ENCODE peak calls at places on chromosomes 7 and 10, in nine cellular contexts. One of them, this sample, is unnamed.

GRCh38 chr7:76260171-76260703 is 42.2 kb upstream of the HSPB1 start:
- DNase-seq in astrocyte: no peak
- DNase-seq in GM12878: no peak
- DNase-seq in GM23248: peak
- DNase-seq in fibroblast of lung: no peak
- DNase-seq in PC-3: peak
- DNase-seq in hepatocyte: peak
- DNase-seq in MM.1S: no peak
- DNase-seq in GM23338: peak
- DNase-seq in this sample: no peak

GRCh38 chr7:139725843-139726484 is 51.8 kb downstream of the HIPK2 start:
- DNase-seq in astrocyte: no peak
- DNase-seq in GM12878: no peak
- DNase-seq in GM23248: no peak
- DNase-seq in fibroblast of lung: no peak
- DNase-seq in PC-3: no peak
- DNase-seq in hepatocyte: no peak
- DNase-seq in MM.1S: no peak
- DNase-seq in GM23338: no peak
- DNase-seq in this sample: no peak

GRCh38 chr10:3898821-3899220 is 113.8 kb upstream of the KLF6 start:
- DNase-seq in astrocyte: no peak
- DNase-seq in GM12878: no peak
- DNase-seq in GM23248: no peak
- DNase-seq in fibroblast of lung: no peak
- DNase-seq in PC-3: peak
- DNase-seq in hepatocyte: no peak
- DNase-seq in MM.1S: peak
- DNase-seq in GM23338: no peak
- DNase-seq in this sample: peak

GRCh38 chr10:124185074-124185473 is 91.7 kb upstream of the CHST15 start:
- DNase-seq in astrocyte: no peak
- DNase-seq in GM12878: no peak
- DNase-seq in GM23248: no peak
- DNase-seq in fibroblast of lung: no peak
- DNase-seq in PC-3: no peak
- DNase-seq in hepatocyte: no peak
- DNase-seq in MM.1S: no peak
- DNase-seq in GM23338: no peak
- DNase-seq in this sample: peak

GRCh38 chr7:39587393-39587792 is 21.2 kb downstream of the YAE1 start:
- DNase-seq in astrocyte: peak
- DNase-seq in GM12878: no peak
- DNase-seq in GM23248: peak
- DNase-seq in fibroblast of lung: peak
- DNase-seq in PC-3: peak
- DNase-seq in hepatocyte: no peak
- DNase-seq in MM.1S: no peak
- DNase-seq in GM23338: no peak
- DNase-seq in this sample: peak

GRCh38 chr7:151494569-151495284 is 25.0 kb downstream of the RHEB start:
- DNase-seq in astrocyte: peak
- DNase-seq in GM12878: no peak
- DNase-seq in GM23248: no peak
- DNase-seq in fibroblast of lung: no peak
- DNase-seq in PC-3: peak
- DNase-seq in hepatocyte: no peak
- DNase-seq in MM.1S: no peak
- DNase-seq in GM23338: no peak
- DNase-seq in this sample: no peak

GRCh38 chr10:70799124-70799523 is 13.9 kb upstream of the TBATA start:
- DNase-seq in astrocyte: peak
- DNase-seq in GM12878: no peak
- DNase-seq in GM23248: peak
- DNase-seq in fibroblast of lung: no peak
- DNase-seq in PC-3: no peak
- DNase-seq in hepatocyte: no peak
- DNase-seq in MM.1S: no peak
- DNase-seq in GM23338: no peak
- DNase-seq in this sample: peak

GRCh38 chr10:97020452-97021400 is 165.0 kb downstream of the SLIT1 start:
- DNase-seq in astrocyte: no peak
- DNase-seq in GM12878: no peak
- DNase-seq in GM23248: no peak
- DNase-seq in fibroblast of lung: no peak
- DNase-seq in PC-3: no peak
- DNase-seq in hepatocyte: no peak
- DNase-seq in MM.1S: no peak
- DNase-seq in GM23338: no peak
- DNase-seq in this sample: no peak

GRCh38 chr10:76763360-76763759 is 874.2 kb downstream of the KCNMA1 start:
- DNase-seq in astrocyte: no peak
- DNase-seq in GM12878: no peak
- DNase-seq in GM23248: no peak
- DNase-seq in fibroblast of lung: peak
- DNase-seq in PC-3: no peak
- DNase-seq in hepatocyte: no peak
- DNase-seq in MM.1S: no peak
- DNase-seq in GM23338: no peak
- DNase-seq in this sample: peak

GRCh38 chr10:67612577-67613537 is 83.1 kb downstream of the CTNNA3 start:
- DNase-seq in astrocyte: peak
- DNase-seq in GM12878: peak
- DNase-seq in GM23248: peak
- DNase-seq in fibroblast of lung: peak
- DNase-seq in PC-3: peak
- DNase-seq in hepatocyte: no peak
- DNase-seq in MM.1S: peak
- DNase-seq in GM23338: no peak
- DNase-seq in this sample: peak

GRCh38 chr10:79034271-79034876 is 34.4 kb upstream of the ZMIZ1 start:
- DNase-seq in astrocyte: no peak
- DNase-seq in GM12878: no peak
- DNase-seq in GM23248: no peak
- DNase-seq in fibroblast of lung: no peak
- DNase-seq in PC-3: no peak
- DNase-seq in hepatocyte: no peak
- DNase-seq in MM.1S: no peak
- DNase-seq in GM23338: no peak
- DNase-seq in this sample: no peak

GRCh38 chr7:85815511-85815910 is 628.7 kb upstream of the SEMA3D start:
- DNase-seq in astrocyte: no peak
- DNase-seq in GM12878: no peak
- DNase-seq in GM23248: no peak
- DNase-seq in fibroblast of lung: peak
- DNase-seq in PC-3: no peak
- DNase-seq in hepatocyte: no peak
- DNase-seq in MM.1S: no peak
- DNase-seq in GM23338: no peak
- DNase-seq in this sample: no peak

GRCh38 chr7:115249080-115249479 is 327.2 kb downstream of the MDFIC start:
- DNase-seq in astrocyte: no peak
- DNase-seq in GM12878: no peak
- DNase-seq in GM23248: no peak
- DNase-seq in fibroblast of lung: peak
- DNase-seq in PC-3: peak
- DNase-seq in hepatocyte: no peak
- DNase-seq in MM.1S: no peak
- DNase-seq in GM23338: no peak
- DNase-seq in this sample: peak

GRCh38 chr10:125868372-125868975 is 12.6 kb downstream of the DHX32 start:
- DNase-seq in astrocyte: peak
- DNase-seq in GM12878: no peak
- DNase-seq in GM23248: peak
- DNase-seq in fibroblast of lung: peak
- DNase-seq in PC-3: peak
- DNase-seq in hepatocyte: peak
- DNase-seq in MM.1S: peak
- DNase-seq in GM23338: peak
- DNase-seq in this sample: peak

GRCh38 chr7:112789824-112790650 is at the start of gene TMEM168:
- DNase-seq in astrocyte: peak
- DNase-seq in GM12878: peak
- DNase-seq in GM23248: peak
- DNase-seq in fibroblast of lung: peak
- DNase-seq in PC-3: peak
- DNase-seq in hepatocyte: peak
- DNase-seq in MM.1S: peak
- DNase-seq in GM23338: peak
- DNase-seq in this sample: peak

GRCh38 chr7:47506716-47507354 is 75.1 kb downstream of the TNS3 start:
- DNase-seq in astrocyte: peak
- DNase-seq in GM12878: no peak
- DNase-seq in GM23248: no peak
- DNase-seq in fibroblast of lung: no peak
- DNase-seq in PC-3: no peak
- DNase-seq in hepatocyte: no peak
- DNase-seq in MM.1S: no peak
- DNase-seq in GM23338: no peak
- DNase-seq in this sample: no peak

GRCh38 chr10:11424456-11425287 is 186.8 kb downstream of the USP6NL start:
- DNase-seq in astrocyte: peak
- DNase-seq in GM12878: no peak
- DNase-seq in GM23248: peak
- DNase-seq in fibroblast of lung: peak
- DNase-seq in PC-3: peak
- DNase-seq in hepatocyte: peak
- DNase-seq in MM.1S: peak
- DNase-seq in GM23338: peak
- DNase-seq in this sample: peak

GRCh38 chr10:44385726-44386438 is 985 bp upstream of the CXCL12 start:
- DNase-seq in astrocyte: no peak
- DNase-seq in GM12878: no peak
- DNase-seq in GM23248: peak
- DNase-seq in fibroblast of lung: no peak
- DNase-seq in PC-3: no peak
- DNase-seq in hepatocyte: no peak
- DNase-seq in MM.1S: no peak
- DNase-seq in GM23338: peak
- DNase-seq in this sample: no peak

GRCh38 chr7:47738563-47739166 is 156.8 kb upstream of the TNS3 start:
- DNase-seq in astrocyte: no peak
- DNase-seq in GM12878: no peak
- DNase-seq in GM23248: no peak
- DNase-seq in fibroblast of lung: no peak
- DNase-seq in PC-3: no peak
- DNase-seq in hepatocyte: no peak
- DNase-seq in MM.1S: no peak
- DNase-seq in GM23338: no peak
- DNase-seq in this sample: no peak

GRCh38 chr10:36141786-36142560 is 499.9 kb upstream of the FZD8 start:
- DNase-seq in astrocyte: no peak
- DNase-seq in GM12878: no peak
- DNase-seq in GM23248: no peak
- DNase-seq in fibroblast of lung: no peak
- DNase-seq in PC-3: no peak
- DNase-seq in hepatocyte: no peak
- DNase-seq in MM.1S: no peak
- DNase-seq in GM23338: no peak
- DNase-seq in this sample: no peak

DNA sequence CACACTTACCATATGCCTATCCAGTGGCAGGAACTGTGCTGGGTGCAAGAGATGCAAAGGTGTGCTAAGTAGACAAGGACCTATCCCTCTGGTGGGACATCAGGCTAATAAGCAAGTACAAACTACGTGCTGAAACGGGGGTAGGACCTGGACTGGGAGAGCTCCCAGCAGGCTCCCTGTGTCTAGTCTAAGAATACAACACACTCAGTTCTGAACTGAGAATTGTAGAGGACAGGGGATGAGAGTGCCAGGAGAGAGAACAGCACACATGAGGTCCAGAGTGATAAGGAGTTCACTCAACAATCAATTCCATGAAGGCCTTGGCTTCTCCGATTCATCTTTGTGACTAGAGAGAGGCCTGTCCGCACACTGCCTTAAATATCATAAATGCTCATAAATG is 253.7 kb downstream of the ELMO1 start:
- DNase-seq in astrocyte: no peak
- DNase-seq in GM12878: no peak
- DNase-seq in GM23248: no peak
- DNase-seq in fibroblast of lung: no peak
- DNase-seq in PC-3: no peak
- DNase-seq in hepatocyte: no peak
- DNase-seq in MM.1S: no peak
- DNase-seq in GM23338: no peak
- DNase-seq in this sample: no peak
- H2AFZ ChIP-seq in astrocyte: no peak
- H2AFZ ChIP-seq in GM12878: no peak
- H2AFZ ChIP-seq in GM23248: no peak
- H2AFZ ChIP-seq in fibroblast of lung: no peak
- H2AFZ ChIP-seq in PC-3: no peak
- H2AFZ ChIP-seq in hepatocyte: no peak
- H2AFZ ChIP-seq in MM.1S: no peak
- H2AFZ ChIP-seq in GM23338: no peak
- H2AFZ ChIP-seq in this sample: no peak

GRCh38 chr10:33047655-33048054 is 89.6 kb upstream of the ITGB1 start:
- DNase-seq in astrocyte: no peak
- DNase-seq in GM12878: no peak
- DNase-seq in GM23248: peak
- DNase-seq in fibroblast of lung: peak
- DNase-seq in PC-3: peak
- DNase-seq in hepatocyte: no peak
- DNase-seq in MM.1S: no peak
- DNase-seq in GM23338: no peak
- DNase-seq in this sample: no peak
- TF ChIP-seq EZH2 in astrocyte: no peak
- TF ChIP-seq EZH2 in GM12878: no peak
- TF ChIP-seq EZH2 in GM23248: no peak
- TF ChIP-seq EZH2 in fibroblast of lung: no peak
- TF ChIP-seq EZH2 in PC-3: no peak
- TF ChIP-seq EZH2 in hepatocyte: no peak
- TF ChIP-seq EZH2 in MM.1S: no peak
- TF ChIP-seq EZH2 in GM23338: no peak
- TF ChIP-seq EZH2 in this sample: no peak

DNA sequence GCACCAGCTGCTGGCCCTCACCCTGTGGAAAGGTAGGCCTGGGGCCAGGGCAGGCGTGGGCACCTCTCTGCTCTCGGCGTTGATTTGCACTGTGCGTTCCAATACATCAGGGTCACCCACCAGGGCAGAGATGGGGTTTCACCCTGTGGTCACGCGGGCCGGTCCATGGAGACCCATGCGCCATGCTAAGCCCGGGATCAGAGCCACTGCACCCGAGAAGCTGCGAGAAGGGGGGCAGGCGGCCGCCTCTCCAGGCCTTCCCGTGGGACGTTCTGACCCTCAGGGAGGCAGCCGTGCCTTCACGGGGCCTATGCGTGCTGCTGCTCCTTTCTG is 11.1 kb downstream of the GET4 start:
- DNase-seq in astrocyte: no peak
- DNase-seq in GM12878: no peak
- DNase-seq in GM23248: no peak
- DNase-seq in fibroblast of lung: no peak
- DNase-seq in PC-3: no peak
- DNase-seq in hepatocyte: no peak
- DNase-seq in MM.1S: no peak
- DNase-seq in GM23338: no peak
- DNase-seq in this sample: no peak
- H3K4me2 ChIP-seq in astrocyte: no peak
- H3K4me2 ChIP-seq in GM12878: no peak
- H3K4me2 ChIP-seq in GM23248: no peak
- H3K4me2 ChIP-seq in fibroblast of lung: no peak
- H3K4me2 ChIP-seq in PC-3: no peak
- H3K4me2 ChIP-seq in hepatocyte: no peak
- H3K4me2 ChIP-seq in MM.1S: no peak
- H3K4me2 ChIP-seq in GM23338: no peak
- H3K4me2 ChIP-seq in this sample: no peak

GRCh38 chr10:72315611-72316385 is 38.9 kb downstream of the DNAJB12 start:
- DNase-seq in astrocyte: peak
- DNase-seq in GM12878: no peak
- DNase-seq in GM23248: peak
- DNase-seq in fibroblast of lung: peak
- DNase-seq in PC-3: peak
- DNase-seq in hepatocyte: peak
- DNase-seq in MM.1S: no peak
- DNase-seq in GM23338: no peak
- DNase-seq in this sample: peak
- H2AFZ ChIP-seq in astrocyte: no peak
- H2AFZ ChIP-seq in GM12878: no peak
- H2AFZ ChIP-seq in GM23248: peak
- H2AFZ ChIP-seq in fibroblast of lung: no peak
- H2AFZ ChIP-seq in PC-3: no peak
- H2AFZ ChIP-seq in hepatocyte: no peak
- H2AFZ ChIP-seq in MM.1S: no peak
- H2AFZ ChIP-seq in GM23338: peak
- H2AFZ ChIP-seq in this sample: peak

This sample was measured in mammary epithelial cell.